ENCODE peak calls at places on chromosomes 16 and 17, in four cellular contexts. D, V, A and R are unnamed samples.

GRCh38 chr16:68645494-68646388 is 631 bp downstream of the CDH3 start:
- DNase-seq in A (no peak), V (peak; percentile 72), D (no peak), R (no peak)

GRCh38 chr17:36500745-36501225 is 14.3 kb downstream of the ZNHIT3 start:
- DNase-seq in V (no peak), D (no peak), A (no peak), R (peak; percentile 11)

GRCh38 chr16:17106243-17106791 is 364.4 kb downstream of the XYLT1 start:
- DNase-seq in D (no peak), V (peak; percentile 22), A (no peak), R (no peak)

GRCh38 chr17:28864991-28865849 is 10.4 kb downstream of the ERAL1 start:
- DNase-seq in D (no peak), V (no peak), A (peak; percentile 37), R (peak; percentile 98)

GRCh38 chr16:86946396-86946795 is 368.0 kb downstream of the FOXL1 start:
- DNase-seq in D (no peak), V (peak; percentile 28), A (peak; percentile 9), R (no peak)

GRCh38 chr16:85921026-85921425 is 22.1 kb downstream of the IRF8 start:
- DNase-seq in D (no peak), A (no peak), V (no peak), R (no peak)

GRCh38 chr17:16314189-16314588 is 39.1 kb downstream of the CENPV start:
- DNase-seq in D (no peak), A (no peak), V (no peak), R (no peak)

GRCh38 chr16:88784074-88784855 is 755 bp downstream of the PIEZO1 start:
- DNase-seq in D (no peak), A (peak; percentile 75), V (peak; percentile 75), R (peak; percentile 79)

GRCh38 chr16:49277766-49278566 is 3.7 kb downstream of the CBLN1 start:
- DNase-seq in V (peak; percentile 41), A (no peak), D (no peak), R (no peak)

GRCh38 chr17:28598389-28598788 is 436 bp downstream of the SPAG5 start:
- DNase-seq in A (no peak), V (no peak), D (no peak), R (no peak)

GRCh38 chr16:15759070-15759469 is 97.8 kb downstream of the MYH11 start:
- DNase-seq in V (no peak), A (no peak), D (no peak), R (no peak)

GRCh38 chr17:82531431-82531881 is 11.9 kb downstream of the FOXK2 start:
- DNase-seq in A (no peak), D (no peak), V (no peak), R (no peak)

GRCh38 chr17:3747805-3748204 is 24.1 kb downstream of the HASPIN start:
- DNase-seq in A (peak; percentile 61), D (no peak), V (no peak), R (no peak)

GRCh38 chr17:3748576-3748975 is 24.9 kb downstream of the HASPIN start:
- DNase-seq in D (no peak), A (no peak), V (no peak), R (no peak)

GRCh38 chr17:3751836-3752235 is 28.1 kb downstream of the HASPIN start:
- DNase-seq in D (no peak), V (no peak), A (no peak), R (no peak)

GRCh38 chr17:3750296-3750695 is 26.6 kb downstream of the HASPIN start:
- DNase-seq in V (no peak), D (no peak), A (no peak), R (no peak)

DNA sequence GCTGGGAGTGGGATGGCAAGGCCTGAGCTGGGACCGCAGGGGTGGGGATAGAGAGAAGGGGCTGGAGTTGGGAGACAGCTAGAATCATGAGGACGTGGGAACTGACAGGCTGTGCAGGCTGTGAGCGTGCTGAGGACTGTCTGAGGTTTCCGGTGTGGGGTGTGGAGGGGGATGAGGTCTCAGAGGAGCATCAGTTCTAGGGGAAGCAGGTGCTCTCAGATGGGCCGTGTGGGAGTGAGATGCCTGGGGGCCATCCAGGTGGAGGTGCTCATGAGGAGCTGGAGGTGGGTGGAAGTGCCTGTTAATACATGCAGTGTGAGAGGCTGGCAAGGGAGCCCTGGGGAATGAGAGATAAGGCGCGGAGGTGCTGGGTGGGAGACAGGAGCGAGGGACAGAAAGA is 27.2 kb downstream of the HASPIN start:
- DNase-seq in V (no peak), A (no peak), D (no peak), R (no peak)
- TF ChIP-seq ATF3 in V (no peak), A (no peak), D (no peak), R (no peak)

DNA sequence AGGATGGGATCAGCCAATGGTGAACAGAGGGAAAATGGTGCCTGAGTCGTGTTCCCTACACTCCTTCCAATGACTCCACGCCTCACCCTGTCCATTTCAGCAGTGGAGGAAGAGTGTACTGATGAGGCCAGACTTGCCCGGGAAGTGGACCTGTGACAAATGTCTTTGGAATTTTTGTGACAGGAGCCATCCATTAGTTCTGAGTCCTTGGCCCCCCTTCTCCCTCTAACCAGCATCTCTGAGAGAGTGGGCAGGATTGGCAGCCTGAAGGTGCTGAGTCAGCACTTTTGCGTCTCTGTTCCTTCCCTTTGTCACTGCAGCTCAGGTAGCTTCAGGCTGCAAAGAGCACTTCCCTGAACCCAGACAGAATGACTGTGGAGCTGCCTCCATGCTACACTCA is 30.8 kb downstream of the BEAN1 start:
- DNase-seq in D (no peak), A (no peak), V (no peak), R (no peak)
- TF ChIP-seq ATF3 in D (no peak), A (no peak), V (no peak), R (no peak)

GRCh38 chr17:44830359-44831269 is 527 bp upstream of the GJC1 start:
- DNase-seq in D (no peak), A (no peak), V (peak; percentile 65), R (no peak)

GRCh38 chr17:44829558-44830358 is at the start of gene GJC1:
- DNase-seq in A (no peak), V (peak; percentile 76), D (no peak), R (peak; percentile 19)

GRCh38 chr17:44828919-44829557 is 1.0 kb downstream of the GJC1 start:
- DNase-seq in D (no peak), A (no peak), V (no peak), R (peak; percentile 13)

GRCh38 chr17:44826123-44826790 is 3.8 kb downstream of the GJC1 start:
- DNase-seq in V (no peak), A (no peak), D (no peak), R (no peak)

DNA sequence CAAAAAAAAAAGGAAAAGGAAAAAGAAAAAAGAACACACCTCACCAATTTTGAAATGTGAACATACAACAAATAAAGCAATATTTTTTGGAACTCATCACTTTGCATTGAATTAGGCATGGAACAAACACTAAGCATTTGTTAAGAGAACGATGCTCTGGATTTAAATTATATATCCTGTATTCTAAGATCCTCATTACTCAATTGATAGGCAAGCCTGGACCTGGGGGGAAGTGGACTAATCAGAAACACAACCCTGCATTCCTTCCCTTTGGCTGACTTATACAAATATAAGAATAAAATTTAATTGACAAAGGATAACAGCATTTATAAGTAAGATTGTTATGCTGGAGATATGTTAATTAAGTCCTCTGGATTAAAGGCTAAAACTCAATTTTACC is 2.2 kb downstream of the GJC1 start:
- DNase-seq in V (no peak), A (no peak), D (no peak), R (no peak)
- TF ChIP-seq ATF3 in V (no peak), A (no peak), D (no peak), R (no peak)

GRCh38 chr16:54285414-54286066 is 1.0 kb downstream of the IRX3 start:
- DNase-seq in A (peak; percentile 38), D (no peak), V (peak; percentile 30), R (no peak)
- TF ChIP-seq ATF3 in A (peak; percentile 52), D (no peak), V (no peak), R (no peak)

DNA sequence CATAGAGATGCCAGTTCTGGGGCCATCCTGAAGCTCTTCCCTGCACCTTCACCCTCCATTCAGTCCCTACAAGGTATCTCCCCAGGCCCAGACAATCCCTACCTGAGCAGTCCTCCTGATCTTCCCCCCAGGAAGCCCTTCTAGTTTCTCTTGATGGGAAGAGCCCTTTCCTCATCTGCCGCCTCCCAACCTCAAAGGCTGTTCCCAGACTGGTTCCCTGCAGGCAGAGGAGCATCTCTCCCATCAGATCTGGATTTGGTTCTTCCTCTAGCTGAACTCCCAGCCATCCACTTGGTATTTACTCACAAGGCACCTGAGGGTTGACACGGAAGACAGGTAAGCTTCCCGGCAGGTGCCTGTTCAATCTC is 24.6 kb upstream of the PHB1 start:
- DNase-seq in V (no peak), D (no peak), A (no peak), R (no peak)
- TF ChIP-seq ATF3 in V (no peak), D (no peak), A (no peak), R (no peak)

GRCh38 chr17:39792523-39793221 is 54.9 kb downstream of the GRB7 start:
- DNase-seq in D (no peak), A (no peak), V (no peak), R (no peak)

GRCh38 chr17:39793473-39793872 is 55.7 kb downstream of the GRB7 start:
- DNase-seq in D (no peak), A (no peak), V (no peak), R (no peak)

GRCh38 chr17:39799395-39799794 is 61.7 kb downstream of the GRB7 start:
- DNase-seq in V (no peak), A (no peak), D (no peak), R (no peak)

GRCh38 chr17:39791296-39791992 is 53.7 kb downstream of the GRB7 start:
- DNase-seq in D (no peak), A (no peak), V (no peak), R (no peak)

DNA sequence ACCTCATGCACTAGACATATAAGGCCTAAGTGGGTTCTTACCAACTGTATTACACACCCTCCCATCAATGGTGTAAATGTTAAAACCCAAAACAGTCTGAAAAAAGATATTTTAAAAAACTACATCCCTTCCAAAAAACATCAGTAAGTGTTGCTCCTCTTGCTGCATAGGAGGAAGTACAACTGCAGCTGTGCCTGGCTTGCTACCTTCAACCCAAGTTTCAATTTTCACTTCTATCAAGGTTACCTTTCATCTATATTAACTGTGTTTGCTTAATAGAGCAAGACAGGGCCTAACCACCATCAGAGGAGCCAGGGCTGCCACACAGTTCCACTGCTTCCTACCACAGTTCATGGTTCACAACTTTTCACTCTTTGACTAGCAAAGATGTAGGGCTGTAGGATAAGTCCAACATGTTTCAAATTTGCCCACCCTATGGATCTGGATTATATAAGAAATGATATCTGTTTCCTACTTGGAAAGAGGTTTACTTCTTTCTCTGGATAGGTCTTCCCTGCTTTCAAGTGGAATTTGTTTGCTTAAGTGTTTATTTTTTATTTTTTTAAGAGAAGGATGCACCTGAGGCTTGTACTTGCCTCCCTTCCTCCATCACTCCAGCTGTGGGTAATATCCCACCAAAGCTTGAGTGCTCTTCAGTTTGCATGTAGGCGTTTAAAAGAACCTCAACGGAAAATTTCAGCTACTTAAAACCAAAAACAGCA is 56.7 kb downstream of the GRB7 start:
- DNase-seq in A (no peak), D (no peak), V (no peak), R (no peak)
- TF ChIP-seq ATF3 in A (no peak), D (no peak), V (no peak), R (no peak)

GRCh38 chr16:30979170-30980067 is 5.6 kb upstream of the HSD3B7 start:
- DNase-seq in V (no peak), D (no peak), A (no peak), R (peak; percentile 56)

GRCh38 chr16:30980434-30980833 is 4.6 kb upstream of the HSD3B7 start:
- DNase-seq in V (no peak), A (no peak), D (no peak), R (no peak)

GRCh38 chr16:30982548-30983288 is 2.3 kb upstream of the HSD3B7 start:
- DNase-seq in V (no peak), D (no peak), A (no peak), R (no peak)

GRCh38 chr16:30980068-30980371 is 5.0 kb upstream of the HSD3B7 start:
- DNase-seq in A (no peak), D (no peak), V (no peak), R (no peak)

GRCh38 chr16:30980959-30981358 is 4.0 kb upstream of the HSD3B7 start:
- DNase-seq in A (no peak), D (no peak), V (no peak), R (no peak)
- TF ChIP-seq ATF3 in A (no peak), D (no peak), V (no peak), R (no peak)